ENCODE peak calls at places on chromosome 1, in five cellular contexts. O, J, G, W and L are unnamed samples.

GRCh38 chr1:62720946-62721554 is 32.9 kb upstream of the DOCK7 start:
- DNase-seq in O (peak), J (no peak), G (no peak), W (no peak), L (no peak)

GRCh38 chr1:77322061-77322900 is 40.5 kb downstream of the AK5 start:
- DNase-seq in J (no peak), W (no peak), G (peak), O (peak), L (peak)

GRCh38 chr1:198186916-198187580 is 30.2 kb downstream of the NEK7 start:
- DNase-seq in J (no peak), G (no peak), O (no peak), W (no peak), L (no peak)

GRCh38 chr1:9809122-9809521 is 14.6 kb downstream of the CLSTN1 start:
- DNase-seq in W (no peak), G (no peak), O (no peak), J (no peak), L (no peak)

GRCh38 chr1:109907190-109907774 is 3.4 kb upstream of the CSF1 start:
- DNase-seq in O (no peak), J (no peak), W (no peak), G (no peak), L (no peak)

GRCh38 chr1:159942700-159943640 is 2.4 kb downstream of the IGSF9 start:
- DNase-seq in J (no peak), W (no peak), G (no peak), O (no peak), L (no peak)

GRCh38 chr1:43402055-43402865 is 12.6 kb downstream of the SZT2 start:
- DNase-seq in O (no peak), G (no peak), W (no peak), J (no peak), L (no peak)

GRCh38 chr1:71908871-71909390 is 373.4 kb downstream of the NEGR1 start:
- DNase-seq in J (no peak), W (no peak), G (no peak), O (no peak), L (no peak)

GRCh38 chr1:156128749-156129682 is 14.5 kb downstream of the LMNA start:
- DNase-seq in O (no peak), G (no peak), J (peak), W (peak), L (peak)

GRCh38 chr1:16913616-16913865 is 8.2 kb upstream of the CROCC start:
- DNase-seq in G (no peak), O (no peak), W (no peak), J (no peak), L (no peak)

GRCh38 chr1:34019741-34020552 is 145.1 kb downstream of the CSMD2 start:
- DNase-seq in O (no peak), G (no peak), W (no peak), J (no peak), L (no peak)

GRCh38 chr1:228765543-228765942 is 30.3 kb downstream of the RHOU start:
- DNase-seq in O (no peak), J (no peak), G (no peak), W (no peak), L (no peak)

GRCh38 chr1:156082111-156083091 is at the start of gene MEX3A:
- DNase-seq in J (peak), O (peak), G (no peak), W (peak), L (peak)

GRCh38 chr1:85093644-85094043 is 45.3 kb upstream of the MCOLN3 start:
- DNase-seq in G (no peak), J (no peak), O (no peak), W (no peak), L (no peak)

GRCh38 chr1:93079685-93080141 is 630 bp downstream of the MTF2 start:
- DNase-seq in G (no peak), O (no peak), W (peak), J (peak), L (peak)

GRCh38 chr1:56788588-56788987 is 30.6 kb downstream of the FYB2 start:
- DNase-seq in O (peak), J (no peak), G (no peak), W (peak), L (no peak)

GRCh38 chr1:204828352-204828850 is 42.3 kb upstream of the NFASC start:
- DNase-seq in G (no peak), W (peak), J (no peak), O (no peak), L (peak)

GRCh38 chr1:152827173-152827572 is at the start of gene LCE1A:
- DNase-seq in J (no peak), G (no peak), W (no peak), O (no peak), L (no peak)